ENCODE peak calls at places on chromosome 14, in nine cellular contexts. One of them, this sample, is unnamed.

GRCh38 chr14:90184571-90185266 is 71.6 kb upstream of the PSMC1 start:
- DNase-seq in HCEC 1CT: no peak
- DNase-seq in tibial artery: no peak
- DNase-seq in pancreas: no peak
- DNase-seq in stimulated activated CD8-positive, alpha-beta memory T cell treated with anti-CD3 and anti-CD28 coated beads, Interleukin-15, amount 100 ng/mL, for 24 hours: no peak
- DNase-seq in HT1080: no peak
- DNase-seq in GM23248: no peak
- DNase-seq in AG09319: no peak
- DNase-seq in naive thymus-derived CD4-positive, alpha-beta T cell: no peak
- DNase-seq in this sample: no peak

GRCh38 chr14:50947446-50947845 is 3.2 kb upstream of the PYGL start:
- DNase-seq in pancreas: no peak
- DNase-seq in HCEC 1CT: no peak
- DNase-seq in naive thymus-derived CD4-positive, alpha-beta T cell: no peak
- DNase-seq in GM23248: peak
- DNase-seq in stimulated activated CD8-positive, alpha-beta memory T cell treated with anti-CD3 and anti-CD28 coated beads, Interleukin-15, amount 100 ng/mL, for 24 hours: no peak
- DNase-seq in AG09319: no peak
- DNase-seq in HT1080: peak
- DNase-seq in tibial artery: no peak
- DNase-seq in this sample: no peak

GRCh38 chr14:52949711-52950409 is 990 bp downstream of the FERMT2 start:
- DNase-seq in GM23248: peak
- DNase-seq in pancreas: no peak
- DNase-seq in HT1080: peak
- DNase-seq in tibial artery: peak
- DNase-seq in HCEC 1CT: peak
- DNase-seq in AG09319: no peak
- DNase-seq in stimulated activated CD8-positive, alpha-beta memory T cell treated with anti-CD3 and anti-CD28 coated beads, Interleukin-15, amount 100 ng/mL, for 24 hours: no peak
- DNase-seq in naive thymus-derived CD4-positive, alpha-beta T cell: no peak
- DNase-seq in this sample: no peak

GRCh38 chr14:102086346-102086971 is 385 bp downstream of the HSP90AA1 start:
- DNase-seq in stimulated activated CD8-positive, alpha-beta memory T cell treated with anti-CD3 and anti-CD28 coated beads, Interleukin-15, amount 100 ng/mL, for 24 hours: peak
- DNase-seq in HCEC 1CT: peak
- DNase-seq in naive thymus-derived CD4-positive, alpha-beta T cell: peak
- DNase-seq in tibial artery: peak
- DNase-seq in pancreas: no peak
- DNase-seq in GM23248: peak
- DNase-seq in HT1080: no peak
- DNase-seq in AG09319: no peak
- DNase-seq in this sample: peak

GRCh38 chr14:81655423-81656314 is 122.0 kb upstream of the SEL1L start:
- DNase-seq in pancreas: no peak
- DNase-seq in stimulated activated CD8-positive, alpha-beta memory T cell treated with anti-CD3 and anti-CD28 coated beads, Interleukin-15, amount 100 ng/mL, for 24 hours: no peak
- DNase-seq in HCEC 1CT: no peak
- DNase-seq in HT1080: peak
- DNase-seq in tibial artery: no peak
- DNase-seq in GM23248: no peak
- DNase-seq in naive thymus-derived CD4-positive, alpha-beta T cell: no peak
- DNase-seq in AG09319: no peak
- DNase-seq in this sample: no peak

GRCh38 chr14:105168496-105168978 is at the start of gene JAG2:
- DNase-seq in naive thymus-derived CD4-positive, alpha-beta T cell: no peak
- DNase-seq in GM23248: peak
- DNase-seq in tibial artery: no peak
- DNase-seq in pancreas: peak
- DNase-seq in AG09319: no peak
- DNase-seq in stimulated activated CD8-positive, alpha-beta memory T cell treated with anti-CD3 and anti-CD28 coated beads, Interleukin-15, amount 100 ng/mL, for 24 hours: peak
- DNase-seq in HCEC 1CT: no peak
- DNase-seq in HT1080: no peak
- DNase-seq in this sample: peak

GRCh38 chr14:75566321-75566720 is 12.1 kb upstream of the FLVCR2 start:
- DNase-seq in naive thymus-derived CD4-positive, alpha-beta T cell: peak
- DNase-seq in AG09319: no peak
- DNase-seq in HCEC 1CT: no peak
- DNase-seq in GM23248: peak
- DNase-seq in HT1080: peak
- DNase-seq in tibial artery: no peak
- DNase-seq in stimulated activated CD8-positive, alpha-beta memory T cell treated with anti-CD3 and anti-CD28 coated beads, Interleukin-15, amount 100 ng/mL, for 24 hours: no peak
- DNase-seq in pancreas: no peak
- DNase-seq in this sample: no peak

GRCh38 chr14:65092340-65092739 is 10.0 kb downstream of the MAX start:
- DNase-seq in pancreas: no peak
- DNase-seq in AG09319: no peak
- DNase-seq in stimulated activated CD8-positive, alpha-beta memory T cell treated with anti-CD3 and anti-CD28 coated beads, Interleukin-15, amount 100 ng/mL, for 24 hours: no peak
- DNase-seq in naive thymus-derived CD4-positive, alpha-beta T cell: no peak
- DNase-seq in HT1080: no peak
- DNase-seq in HCEC 1CT: no peak
- DNase-seq in GM23248: no peak
- DNase-seq in tibial artery: no peak
- DNase-seq in this sample: no peak

GRCh38 chr14:93987376-93987775 is 9.7 kb upstream of the CCDC197 start:
- DNase-seq in tibial artery: no peak
- DNase-seq in HCEC 1CT: no peak
- DNase-seq in pancreas: no peak
- DNase-seq in stimulated activated CD8-positive, alpha-beta memory T cell treated with anti-CD3 and anti-CD28 coated beads, Interleukin-15, amount 100 ng/mL, for 24 hours: no peak
- DNase-seq in AG09319: no peak
- DNase-seq in HT1080: no peak
- DNase-seq in naive thymus-derived CD4-positive, alpha-beta T cell: no peak
- DNase-seq in GM23248: no peak
- DNase-seq in this sample: no peak

GRCh38 chr14:68469208-68469713 is 323.6 kb downstream of the ZFP36L1 start:
- DNase-seq in HCEC 1CT: no peak
- DNase-seq in stimulated activated CD8-positive, alpha-beta memory T cell treated with anti-CD3 and anti-CD28 coated beads, Interleukin-15, amount 100 ng/mL, for 24 hours: no peak
- DNase-seq in naive thymus-derived CD4-positive, alpha-beta T cell: no peak
- DNase-seq in tibial artery: no peak
- DNase-seq in pancreas: no peak
- DNase-seq in AG09319: no peak
- DNase-seq in GM23248: no peak
- DNase-seq in HT1080: no peak
- DNase-seq in this sample: no peak

GRCh38 chr14:86799244-86799647 is 1193.7 kb downstream of the GALC start:
- DNase-seq in pancreas: no peak
- DNase-seq in HCEC 1CT: peak
- DNase-seq in GM23248: peak
- DNase-seq in HT1080: peak
- DNase-seq in naive thymus-derived CD4-positive, alpha-beta T cell: no peak
- DNase-seq in stimulated activated CD8-positive, alpha-beta memory T cell treated with anti-CD3 and anti-CD28 coated beads, Interleukin-15, amount 100 ng/mL, for 24 hours: no peak
- DNase-seq in AG09319: peak
- DNase-seq in tibial artery: no peak
- DNase-seq in this sample: no peak